ENCODE peak calls at places on chromosomes 11 and 22, in six cellular contexts. One of them, this sample, is unnamed.

GRCh38 chr22:27088026-27088425 is 430.6 kb downstream of the MIAT start:
- DNase-seq in heart right ventricle: no peak
- DNase-seq in suprapubic skin: no peak
- DNase-seq in GM12865: no peak
- DNase-seq in tibial nerve: no peak
- DNase-seq in nephron progenitor cell: no peak
- DNase-seq in this sample: no peak

GRCh38 chr11:88300888-88301477 is 36.6 kb downstream of the CTSC start:
- DNase-seq in nephron progenitor cell: no peak
- DNase-seq in suprapubic skin: no peak
- DNase-seq in GM12865: peak; percentile 82
- DNase-seq in tibial nerve: no peak
- DNase-seq in heart right ventricle: no peak
- DNase-seq in this sample: no peak

GRCh38 chr11:30583505-30584280 is 2.5 kb downstream of the MPPED2 start:
- DNase-seq in GM12865: no peak
- DNase-seq in tibial nerve: no peak
- DNase-seq in heart right ventricle: peak; percentile 6
- DNase-seq in suprapubic skin: no peak
- DNase-seq in nephron progenitor cell: peak; percentile 32
- DNase-seq in this sample: no peak

GRCh38 chr11:116972692-116973091 is 125.5 kb downstream of the SIK3 start:
- DNase-seq in nephron progenitor cell: no peak
- DNase-seq in suprapubic skin: no peak
- DNase-seq in heart right ventricle: no peak
- DNase-seq in GM12865: no peak
- DNase-seq in tibial nerve: no peak
- DNase-seq in this sample: no peak

GRCh38 chr11:33557201-33557600 is 143.4 kb downstream of the C11orf91 start:
- DNase-seq in nephron progenitor cell: no peak
- DNase-seq in heart right ventricle: no peak
- DNase-seq in suprapubic skin: no peak
- DNase-seq in GM12865: no peak
- DNase-seq in tibial nerve: no peak
- DNase-seq in this sample: no peak

GRCh38 chr11:12602421-12602820 is 71.8 kb upstream of the TEAD1 start:
- DNase-seq in heart right ventricle: no peak
- DNase-seq in nephron progenitor cell: no peak
- DNase-seq in suprapubic skin: no peak
- DNase-seq in tibial nerve: no peak
- DNase-seq in GM12865: no peak
- DNase-seq in this sample: no peak

GRCh38 chr11:107819361-107820014 is 39.1 kb downstream of the SLC35F2 start:
- DNase-seq in heart right ventricle: no peak
- DNase-seq in suprapubic skin: no peak
- DNase-seq in nephron progenitor cell: no peak
- DNase-seq in GM12865: no peak
- DNase-seq in tibial nerve: no peak
- DNase-seq in this sample: no peak

GRCh38 chr22:49301398-49302149 is 526.1 kb downstream of the BRD1 start:
- DNase-seq in suprapubic skin: peak; percentile 74
- DNase-seq in nephron progenitor cell: no peak
- DNase-seq in GM12865: no peak
- DNase-seq in tibial nerve: no peak
- DNase-seq in heart right ventricle: no peak
- DNase-seq in this sample: no peak

GRCh38 chr11:9264381-9265210 is 554 bp downstream of the DENND5A start:
- DNase-seq in tibial nerve: peak; percentile 69
- DNase-seq in nephron progenitor cell: peak; percentile 51
- DNase-seq in heart right ventricle: peak; percentile 65
- DNase-seq in GM12865: no peak
- DNase-seq in suprapubic skin: peak; percentile 83
- DNase-seq in this sample: peak; percentile 71

GRCh38 chr11:27864046-27865025 is 164.1 kb upstream of the BDNF start:
- DNase-seq in nephron progenitor cell: peak; percentile 80
- DNase-seq in heart right ventricle: no peak
- DNase-seq in suprapubic skin: no peak
- DNase-seq in GM12865: no peak
- DNase-seq in tibial nerve: no peak
- DNase-seq in this sample: no peak

GRCh38 chr11:111408789-111409727 is 30.0 kb upstream of the POU2AF1 start:
- DNase-seq in GM12865: peak; percentile 94
- DNase-seq in heart right ventricle: no peak
- DNase-seq in suprapubic skin: no peak
- DNase-seq in tibial nerve: no peak
- DNase-seq in nephron progenitor cell: no peak
- DNase-seq in this sample: peak; percentile 35

GRCh38 chr11:35223429-35223828 is 84.5 kb downstream of the CD44 start:
- DNase-seq in tibial nerve: no peak
- DNase-seq in heart right ventricle: no peak
- DNase-seq in nephron progenitor cell: peak; percentile 65
- DNase-seq in suprapubic skin: no peak
- DNase-seq in GM12865: no peak
- DNase-seq in this sample: no peak

GRCh38 chr11:28727254-28727653 is 619.1 kb downstream of the METTL15 start:
- DNase-seq in nephron progenitor cell: no peak
- DNase-seq in heart right ventricle: no peak
- DNase-seq in suprapubic skin: no peak
- DNase-seq in tibial nerve: no peak
- DNase-seq in GM12865: no peak
- DNase-seq in this sample: no peak

GRCh38 chr11:91147885-91148284 is 925.0 kb upstream of the CHORDC1 start:
- DNase-seq in heart right ventricle: no peak
- DNase-seq in tibial nerve: no peak
- DNase-seq in suprapubic skin: no peak
- DNase-seq in nephron progenitor cell: no peak
- DNase-seq in GM12865: no peak
- DNase-seq in this sample: no peak

GRCh38 chr11:59669611-59670009 is 773 bp upstream of the PATL1 start:
- DNase-seq in suprapubic skin: no peak
- DNase-seq in tibial nerve: peak; percentile 31
- DNase-seq in GM12865: no peak
- DNase-seq in nephron progenitor cell: no peak
- DNase-seq in heart right ventricle: peak; percentile 31
- DNase-seq in this sample: no peak

GRCh38 chr11:66126808-66127555 is 56.9 kb downstream of the PACS1 start:
- DNase-seq in suprapubic skin: no peak
- DNase-seq in tibial nerve: peak; percentile 48
- DNase-seq in nephron progenitor cell: peak; percentile 28
- DNase-seq in GM12865: peak; percentile 84
- DNase-seq in heart right ventricle: peak; percentile 67
- DNase-seq in this sample: peak; percentile 81
- TF ChIP-seq CTCF in suprapubic skin: no peak
- TF ChIP-seq CTCF in tibial nerve: no peak
- TF ChIP-seq CTCF in nephron progenitor cell: no peak
- TF ChIP-seq CTCF in GM12865: no peak
- TF ChIP-seq CTCF in heart right ventricle: no peak
- TF ChIP-seq CTCF in this sample: no peak

GRCh38 chr11:112589132-112589531 is 328.5 kb upstream of the PLET1 start:
- DNase-seq in heart right ventricle: no peak
- DNase-seq in nephron progenitor cell: no peak
- DNase-seq in tibial nerve: no peak
- DNase-seq in GM12865: no peak
- DNase-seq in suprapubic skin: no peak
- DNase-seq in this sample: no peak
- TF ChIP-seq CTCF in heart right ventricle: no peak
- TF ChIP-seq CTCF in nephron progenitor cell: no peak
- TF ChIP-seq CTCF in tibial nerve: no peak
- TF ChIP-seq CTCF in GM12865: no peak
- TF ChIP-seq CTCF in suprapubic skin: no peak
- TF ChIP-seq CTCF in this sample: no peak

GRCh38 chr11:69972351-69972802 is 105.7 kb upstream of the ANO1 start:
- DNase-seq in nephron progenitor cell: no peak
- DNase-seq in tibial nerve: no peak
- DNase-seq in suprapubic skin: no peak
- DNase-seq in GM12865: peak; percentile 18
- DNase-seq in heart right ventricle: no peak
- DNase-seq in this sample: peak; percentile 18
- TF ChIP-seq CTCF in nephron progenitor cell: no peak
- TF ChIP-seq CTCF in tibial nerve: no peak
- TF ChIP-seq CTCF in suprapubic skin: no peak
- TF ChIP-seq CTCF in GM12865: no peak
- TF ChIP-seq CTCF in heart right ventricle: no peak
- TF ChIP-seq CTCF in this sample: no peak

GRCh38 chr11:105315287-105315686 is 175.7 kb upstream of the CARD18 start:
- DNase-seq in GM12865: no peak
- DNase-seq in heart right ventricle: no peak
- DNase-seq in tibial nerve: no peak
- DNase-seq in suprapubic skin: no peak
- DNase-seq in nephron progenitor cell: no peak
- DNase-seq in this sample: no peak
- TF ChIP-seq CTCF in GM12865: no peak
- TF ChIP-seq CTCF in heart right ventricle: no peak
- TF ChIP-seq CTCF in tibial nerve: no peak
- TF ChIP-seq CTCF in suprapubic skin: no peak
- TF ChIP-seq CTCF in nephron progenitor cell: no peak
- TF ChIP-seq CTCF in this sample: no peak

GRCh38 chr22:47015589-47016178 is 253.2 kb downstream of the TBC1D22A start:
- DNase-seq in heart right ventricle: no peak
- DNase-seq in GM12865: no peak
- DNase-seq in tibial nerve: no peak
- DNase-seq in nephron progenitor cell: no peak
- DNase-seq in suprapubic skin: peak; percentile 71
- DNase-seq in this sample: no peak

GRCh38 chr22:47018010-47018910 is 255.8 kb downstream of the TBC1D22A start:
- DNase-seq in suprapubic skin: peak; percentile 74
- DNase-seq in nephron progenitor cell: no peak
- DNase-seq in GM12865: no peak
- DNase-seq in heart right ventricle: no peak
- DNase-seq in tibial nerve: no peak
- DNase-seq in this sample: no peak

GRCh38 chr22:47019012-47019790 is 256.8 kb downstream of the TBC1D22A start:
- DNase-seq in heart right ventricle: no peak
- DNase-seq in tibial nerve: no peak
- DNase-seq in GM12865: no peak
- DNase-seq in nephron progenitor cell: no peak
- DNase-seq in suprapubic skin: peak; percentile 69
- DNase-seq in this sample: no peak

GRCh38 chr22:47016636-47017035 is 254.2 kb downstream of the TBC1D22A start:
- DNase-seq in GM12865: no peak
- DNase-seq in suprapubic skin: no peak
- DNase-seq in nephron progenitor cell: no peak
- DNase-seq in heart right ventricle: no peak
- DNase-seq in tibial nerve: no peak
- DNase-seq in this sample: no peak

GRCh38 chr22:47017245-47017644 is 254.8 kb downstream of the TBC1D22A start:
- DNase-seq in heart right ventricle: no peak
- DNase-seq in nephron progenitor cell: no peak
- DNase-seq in suprapubic skin: peak; percentile 59
- DNase-seq in tibial nerve: no peak
- DNase-seq in GM12865: no peak
- DNase-seq in this sample: no peak
- TF ChIP-seq CTCF in heart right ventricle: no peak
- TF ChIP-seq CTCF in nephron progenitor cell: no peak
- TF ChIP-seq CTCF in suprapubic skin: no peak
- TF ChIP-seq CTCF in tibial nerve: no peak
- TF ChIP-seq CTCF in GM12865: no peak
- TF ChIP-seq CTCF in this sample: no peak

GRCh38 chr22:35928273-35928798 is 100.3 kb downstream of the RBFOX2 start:
- DNase-seq in tibial nerve: no peak
- DNase-seq in GM12865: no peak
- DNase-seq in nephron progenitor cell: no peak
- DNase-seq in heart right ventricle: no peak
- DNase-seq in suprapubic skin: no peak
- DNase-seq in this sample: no peak

GRCh38 chr22:35930933-35931332 is 97.7 kb downstream of the RBFOX2 start:
- DNase-seq in tibial nerve: peak; percentile 47
- DNase-seq in nephron progenitor cell: no peak
- DNase-seq in suprapubic skin: no peak
- DNase-seq in GM12865: peak; percentile 75
- DNase-seq in heart right ventricle: peak; percentile 62
- DNase-seq in this sample: no peak
- TF ChIP-seq CTCF in tibial nerve: peak; percentile 58
- TF ChIP-seq CTCF in nephron progenitor cell: peak; percentile 53
- TF ChIP-seq CTCF in suprapubic skin: peak; percentile 35
- TF ChIP-seq CTCF in GM12865: peak; percentile 70
- TF ChIP-seq CTCF in heart right ventricle: peak; percentile 44
- TF ChIP-seq CTCF in this sample: no peak

This sample was measured in activated CD8-positive, alpha-beta T cell treated with anti-CD3 and anti-CD28 coated beads for 36 hours.